ENCODE peak calls at places on chromosomes 11 and 22, in nine cellular contexts. M is AG09309; Y is D721Med; Q is effector CD8-positive, alpha-beta T cell; D is bronchial epithelial cell; R is amniotic stem cell; G is SK-N-MC; X is CD4-positive, CD25-positive, alpha-beta regulatory T cell; P is germinal center. S is an unnamed sample.

GRCh38 chr11:129402196-129402595 is 26.5 kb downstream of the BARX2 start:
- DNase-seq in X (no peak), P (no peak), R (no peak), G (no peak), D (peak), Q (no peak), Y (no peak), M (no peak), S (no peak)

GRCh38 chr11:83046626-83047172 is 25.0 kb downstream of the RAB30 start:
- DNase-seq in D (no peak), X (no peak), G (no peak), Q (no peak), M (no peak), Y (no peak), R (no peak), P (no peak), S (no peak)

GRCh38 chr22:42560381-42560780 is 6.6 kb downstream of the SERHL2 start:
- DNase-seq in G (no peak), Q (no peak), P (no peak), X (no peak), Y (no peak), M (no peak), R (no peak), D (no peak), S (no peak)

GRCh38 chr11:44456544-44457270 is 108.8 kb upstream of the CD82 start:
- DNase-seq in P (no peak), G (no peak), Y (no peak), R (no peak), M (no peak), Q (no peak), X (no peak), D (peak), S (no peak)

GRCh38 chr11:60838132-60838531 is 3.8 kb upstream of the CCDC86 start:
- DNase-seq in R (no peak), X (no peak), Y (no peak), D (no peak), P (no peak), M (no peak), Q (no peak), G (no peak), S (no peak)

GRCh38 chr11:113532697-113533424 is 57.7 kb upstream of the DRD2 start:
- DNase-seq in D (peak), Y (peak), G (peak), M (peak), Q (no peak), R (peak), X (peak), P (peak), S (no peak)

GRCh38 chr11:43212279-43212678 is 99.5 kb upstream of the API5 start:
- DNase-seq in D (no peak), Y (no peak), G (no peak), R (no peak), Q (no peak), M (no peak), X (no peak), P (no peak), S (no peak)

GRCh38 chr22:26901228-26901816 is 243.9 kb downstream of the MIAT start:
- DNase-seq in D (no peak), R (no peak), P (no peak), Y (no peak), M (no peak), Q (no peak), X (no peak), G (no peak), S (no peak)

GRCh38 chr22:46069518-46070214 is 80.7 kb upstream of the PPARA start:
- DNase-seq in G (peak), M (peak), D (peak), X (no peak), Y (no peak), Q (no peak), R (no peak), P (no peak), S (peak)

GRCh38 chr11:110093407-110094297 is 460 bp downstream of the ZC3H12C start:
- DNase-seq in R (peak), M (no peak), Q (no peak), G (no peak), P (peak), Y (no peak), X (peak), D (no peak), S (peak)

GRCh38 chr22:28899199-28899853 is 16.0 kb downstream of the ZNRF3 start:
- DNase-seq in X (peak), D (peak), M (no peak), R (no peak), P (no peak), Y (no peak), Q (no peak), G (peak), S (no peak)

GRCh38 chr22:27779650-27780049 is 21.9 kb downstream of the MN1 start:
- DNase-seq in G (no peak), R (no peak), Q (no peak), M (no peak), D (no peak), P (no peak), X (no peak), Y (no peak), S (no peak)

GRCh38 chr11:134638796-134639540 is 226.9 kb upstream of the B3GAT1 start:
- DNase-seq in X (no peak), P (no peak), M (no peak), D (no peak), Y (no peak), G (no peak), R (no peak), Q (no peak), S (no peak)

GRCh38 chr11:128716231-128716630 is 22.4 kb downstream of the FLI1 start:
- DNase-seq in R (no peak), Q (no peak), D (no peak), G (no peak), Y (no peak), P (no peak), X (no peak), M (no peak), S (no peak)

GRCh38 chr22:27019827-27020226 is 362.4 kb downstream of the MIAT start:
- DNase-seq in D (no peak), P (no peak), G (no peak), X (no peak), Y (no peak), R (no peak), M (no peak), Q (no peak), S (no peak)